ENCODE peak calls at places on chromosomes 7 and 10, in four cellular contexts. P is HepG2, G is H1, L is GM12878. H is an unnamed sample.
A peak's percentile ranks its signal among the peaks of the same experiment; 100 is the strongest.

GRCh38 chr7:143171697-143172096 is 11.5 kb upstream of the TAS2R39 start:
- DNase-seq in L (no peak), P (no peak), G (no peak), H (no peak)

GRCh38 chr10:29749150-29749549 is 114.4 kb upstream of the SVIL start:
- DNase-seq in G (no peak), L (no peak), P (no peak), H (no peak)

GRCh38 chr7:23712368-23713284 is 2.6 kb downstream of the STK31 start:
- DNase-seq in P (peak; percentile 51), G (no peak), L (peak; percentile 3), H (peak; percentile 44)

GRCh38 chr10:49377256-49377655 is 18.6 kb downstream of the DRGX start:
- DNase-seq in L (no peak), P (no peak), G (no peak), H (no peak)

GRCh38 chr10:31063839-31064238 is 32.2 kb upstream of the ZNF438 start:
- DNase-seq in G (no peak), L (no peak), P (no peak), H (no peak)

GRCh38 chr7:133886797-133887196 is 240.3 kb upstream of the LRGUK start:
- DNase-seq in L (no peak), G (no peak), P (no peak), H (no peak)

GRCh38 chr10:33211123-33211878 is 123.2 kb downstream of the NRP1 start:
- DNase-seq in L (no peak), G (no peak), P (no peak), H (no peak)

GRCh38 chr10:60299390-60299778 is 90.3 kb downstream of the ANK3 start:
- DNase-seq in L (no peak), G (no peak), P (no peak), H (no peak)

GRCh38 chr10:15136129-15136726 is 32.3 kb downstream of the NMT2 start:
- DNase-seq in P (no peak), L (no peak), G (no peak), H (no peak)

GRCh38 chr7:157502701-157503111 is 165.9 kb downstream of the DNAJB6 start:
- DNase-seq in L (no peak), G (peak; percentile 33), P (no peak), H (no peak)

GRCh38 chr10:30786131-30786530 is 156.6 kb upstream of the LYZL2 start:
- DNase-seq in G (no peak), P (no peak), L (no peak), H (no peak)

GRCh38 chr10:31650010-31650409 is 278.6 kb downstream of the ARHGAP12 start:
- DNase-seq in G (no peak), L (no peak), P (no peak), H (no peak)

GRCh38 chr10:102235598-102235920 is 5.8 kb downstream of the PITX3 start:
- DNase-seq in G (no peak), L (no peak), P (no peak), H (no peak)

GRCh38 chr7:2203551-2204300 is 29.0 kb downstream of the MAD1L1 start:
- DNase-seq in P (no peak), L (no peak), G (no peak), H (no peak)

GRCh38 chr7:55006499-55006898 is 12.3 kb upstream of the EGFR start:
- DNase-seq in G (no peak), P (no peak), L (no peak), H (no peak)

GRCh38 chr7:130921391-130922180 is 187.6 kb upstream of the KLF14 start:
- DNase-seq in P (no peak), G (peak; percentile 48), L (no peak), H (no peak)

GRCh38 chr10:22086730-22087364 is 83.3 kb upstream of the DNAJC1 start:
- DNase-seq in P (peak; percentile 33), G (no peak), L (no peak), H (peak; percentile 82)

GRCh38 chr7:13117103-13117502 is 429.7 kb downstream of the ARL4A start:
- DNase-seq in P (peak; percentile 35), G (no peak), L (no peak), H (no peak)

GRCh38 chr7:16668978-16669377 is 23.0 kb downstream of the BZW2 start:
- DNase-seq in L (no peak), P (no peak), G (no peak), H (no peak)

GRCh38 chr10:80333985-80334384 is 22.6 kb downstream of the DYDC1 start:
- DNase-seq in L (no peak), G (no peak), P (no peak), H (no peak)

GRCh38 chr7:87370660-87371180 is 25.3 kb downstream of the CROT start:
- DNase-seq in P (peak; percentile 8), G (no peak), L (no peak), H (no peak)

GRCh38 chr10:24806262-24806661 is 82.6 kb upstream of the ARHGAP21 start:
- DNase-seq in G (no peak), P (no peak), L (no peak), H (no peak)

GRCh38 chr10:3105166-3105565 is 37.8 kb downstream of the PFKP start:
- DNase-seq in P (no peak), L (no peak), G (no peak), H (no peak)

GRCh38 chr10:45433716-45434469 is 59.9 kb downstream of the ALOX5 start:
- DNase-seq in G (peak; percentile 41), L (peak; percentile 70), P (no peak), H (no peak)

GRCh38 chr7:35905555-35905954 is 104.7 kb downstream of the SEPTIN7 start:
- DNase-seq in G (no peak), P (no peak), L (no peak), H (no peak)

GRCh38 chr10:28111712-28112111 is 112.8 kb upstream of the ODAD2 start:
- DNase-seq in G (no peak), L (no peak), P (no peak), H (no peak)

GRCh38 chr10:1516492-1517224 is 220.7 kb downstream of the ADARB2 start:
- DNase-seq in P (no peak), G (no peak), L (no peak), H (no peak)

GRCh38 chr10:86944907-86945306 is 12.5 kb downstream of the MMRN2 start:
- DNase-seq in G (no peak), L (no peak), P (no peak), H (no peak)

GRCh38 chr7:134873253-134873652 is 93.8 kb downstream of the CALD1 start:
- DNase-seq in P (no peak), G (no peak), L (no peak), H (no peak)

GRCh38 chr7:6430271-6430940 is 17.3 kb downstream of the DAGLB start:
- DNase-seq in L (no peak), P (no peak), G (no peak), H (no peak)

GRCh38 chr7:1444214-1444924 is 14.9 kb downstream of the MICALL2 start:
- DNase-seq in G (no peak), P (no peak), L (no peak), H (no peak)

GRCh38 chr7:98733036-98733435 is 116.0 kb downstream of the NPTX2 start:
- DNase-seq in L (peak; percentile 20), G (peak; percentile 96), P (peak; percentile 54), H (peak; percentile 90)
- TF ChIP-seq SIN3A in L (no peak), G (no peak), P (no peak), H (no peak)

DNA sequence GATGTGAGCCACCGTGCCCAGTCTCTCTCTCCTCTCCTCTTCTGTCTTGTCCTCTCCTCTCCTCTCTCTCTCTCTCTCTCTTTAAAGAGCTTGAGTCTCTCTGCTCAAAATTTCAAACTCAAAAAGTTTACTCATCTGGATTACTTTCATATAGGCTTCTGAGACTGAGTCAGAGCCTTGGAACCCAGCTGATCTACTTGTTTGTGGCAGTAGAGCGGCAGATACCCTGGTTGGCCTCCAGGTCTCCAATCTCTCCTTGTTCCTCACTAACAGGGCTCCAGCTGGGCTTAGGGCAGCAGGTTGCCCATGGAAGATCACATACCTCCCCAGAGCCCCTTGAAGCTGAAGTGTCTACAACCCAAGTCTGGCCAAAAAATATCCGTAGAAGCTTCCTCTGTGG is 51.0 kb downstream of the HHEX start:
- DNase-seq in P (no peak), L (no peak), G (no peak), H (no peak)
- TF ChIP-seq BRCA1 in P (no peak), L (no peak), G (no peak), H (no peak)

GRCh38 chr10:26931223-26931622 is 70.5 kb upstream of the ABI1 start:
- DNase-seq in P (peak; percentile 45), L (no peak), G (peak; percentile 71), H (peak; percentile 31)
- TF ChIP-seq POLR2AphosphoS5 in P (no peak), L (no peak), G (no peak), H (no peak)

GRCh38 chr10:5975641-5976473 is 1.5 kb downstream of the IL15RA start:
- DNase-seq in P (no peak), L (peak; percentile 89), G (no peak), H (no peak)
- TF ChIP-seq SIN3A in P (no peak), L (no peak), G (no peak), H (peak; percentile 6)

GRCh38 chr10:7015457-7015856 is 395.4 kb downstream of the SFMBT2 start:
- DNase-seq in L (no peak), P (no peak), G (no peak), H (peak; percentile 66)
- TF ChIP-seq BRCA1 in L (no peak), P (no peak), G (no peak), H (no peak)

GRCh38 chr10:119135517-119135890 is 30.0 kb downstream of the SFXN4 start:
- DNase-seq in P (no peak), L (no peak), G (no peak), H (no peak)

GRCh38 chr10:119136084-119136483 is 29.4 kb downstream of the SFXN4 start:
- DNase-seq in L (no peak), G (no peak), P (no peak), H (no peak)

GRCh38 chr10:119138341-119139306 is 26.9 kb downstream of the SFXN4 start:
- DNase-seq in P (no peak), L (no peak), G (no peak), H (no peak)

GRCh38 chr10:119140603-119141245 is 24.8 kb downstream of the SFXN4 start:
- DNase-seq in P (no peak), G (no peak), L (no peak), H (no peak)

GRCh38 chr10:119139464-119140067 is 25.9 kb downstream of the SFXN4 start:
- DNase-seq in P (peak; percentile 28), L (no peak), G (peak; percentile 68), H (no peak)
- TF ChIP-seq POLR2AphosphoS5 in P (no peak), L (no peak), G (no peak), H (no peak)

H was measured in K562.